ENCODE peak calls at places on chromosome 15, in six cellular contexts. Z is transverse colon, R is thyroid gland, S is IMR-90, M is HCT116, B is endothelial cell of umbilical vein. U is an unnamed sample. For H3K4me1, the result is how much of the 10 kb centered on the place peaks cover.

GRCh38 chr15:90075420-90076289 is 26.6 kb downstream of the IDH2 start:
- DNase-seq in Z (peak), R (peak), S (no peak), M (peak), B (no peak), U (peak)

GRCh38 chr15:32923176-32923575 is 205.4 kb downstream of the GREM1 start:
- DNase-seq in Z (no peak), R (no peak), S (no peak), M (no peak), B (no peak), U (no peak)

GRCh38 chr15:59339252-59339672 is 33.4 kb downstream of the MYO1E start:
- DNase-seq in Z (no peak), R (no peak), S (no peak), M (no peak), B (no peak), U (no peak)

GRCh38 chr15:65964792-65965433 is 95.6 kb downstream of the RAB11A start:
- DNase-seq in Z (no peak), R (no peak), S (no peak), M (no peak), B (no peak), U (no peak)

GRCh38 chr15:31372635-31373091 is 46.0 kb downstream of the KLF13 start:
- DNase-seq in Z (no peak), R (peak), S (peak), M (no peak), B (no peak), U (peak)

GRCh38 chr15:93152951-93153350 is 63.9 kb upstream of the RGMA start:
- DNase-seq in Z (peak), R (peak), S (no peak), M (no peak), B (no peak), U (peak)

GRCh38 chr15:31016446-31016915 is 25.1 kb upstream of the MTMR10 start:
- DNase-seq in Z (no peak), R (no peak), S (peak), M (no peak), B (peak), U (no peak)

GRCh38 chr15:88612186-88612796 is 8.8 kb upstream of the AEN start:
- DNase-seq in Z (no peak), R (no peak), S (no peak), M (no peak), B (no peak), U (no peak)

GRCh38 chr15:40747685-40748631 is 7.1 kb downstream of the RMDN3 start:
- DNase-seq in Z (no peak), R (no peak), S (no peak), M (no peak), B (no peak), U (no peak)

GRCh38 chr15:53490341-53490740 is 269.1 kb downstream of the WDR72 start:
- DNase-seq in Z (no peak), R (no peak), S (no peak), M (no peak), B (no peak), U (no peak)

GRCh38 chr15:25705430-25706115 is 157.6 kb downstream of the ATP10A start:
- DNase-seq in Z (no peak), R (no peak), S (peak), M (no peak), B (no peak), U (no peak)

GRCh38 chr15:25701716-25702465 is 161.2 kb downstream of the ATP10A start:
- DNase-seq in Z (no peak), R (no peak), S (peak), M (no peak), B (no peak), U (peak)

GRCh38 chr15:25700916-25701315 is 162.2 kb downstream of the ATP10A start:
- DNase-seq in Z (no peak), R (no peak), S (no peak), M (no peak), B (no peak), U (no peak)

GRCh38 chr15:25706176-25706970 is 156.8 kb downstream of the ATP10A start:
- DNase-seq in Z (no peak), R (no peak), S (no peak), M (no peak), B (no peak), U (no peak)

GRCh38 chr15:25703726-25704125 is 159.4 kb downstream of the ATP10A start:
- DNase-seq in Z (no peak), R (no peak), S (no peak), M (no peak), B (no peak), U (no peak)
- H3K4me1 ChIP-seq in Z (under half), R (under half), S (under half), M (under half), B (under half), U (under half)

GRCh38 chr15:54580643-54581042 is 602.4 kb downstream of the UNC13C start:
- DNase-seq in Z (no peak), R (no peak), S (no peak), M (no peak), B (no peak), U (no peak)

GRCh38 chr15:54579855-54580254 is 601.6 kb downstream of the UNC13C start:
- DNase-seq in Z (no peak), R (no peak), S (no peak), M (no peak), B (no peak), U (no peak)

GRCh38 chr15:54585063-54585462 is 606.8 kb downstream of the UNC13C start:
- DNase-seq in Z (no peak), R (no peak), S (no peak), M (no peak), B (no peak), U (no peak)

GRCh38 chr15:54582863-54583643 is 604.8 kb downstream of the UNC13C start:
- DNase-seq in Z (no peak), R (no peak), S (no peak), M (no peak), B (no peak), U (no peak)
- TF ChIP-seq CTCF in Z (no peak), R (no peak), S (no peak), M (no peak), B (no peak), U (no peak)

GRCh38 chr15:44753345-44753744 is 17.0 kb downstream of the TRIM69 start:
- DNase-seq in Z (no peak), R (no peak), S (no peak), M (no peak), B (no peak), U (no peak)
- TF ChIP-seq POLR2A in Z (no peak), R (no peak), S (no peak), M (no peak), B (no peak), U (no peak)

DNA sequence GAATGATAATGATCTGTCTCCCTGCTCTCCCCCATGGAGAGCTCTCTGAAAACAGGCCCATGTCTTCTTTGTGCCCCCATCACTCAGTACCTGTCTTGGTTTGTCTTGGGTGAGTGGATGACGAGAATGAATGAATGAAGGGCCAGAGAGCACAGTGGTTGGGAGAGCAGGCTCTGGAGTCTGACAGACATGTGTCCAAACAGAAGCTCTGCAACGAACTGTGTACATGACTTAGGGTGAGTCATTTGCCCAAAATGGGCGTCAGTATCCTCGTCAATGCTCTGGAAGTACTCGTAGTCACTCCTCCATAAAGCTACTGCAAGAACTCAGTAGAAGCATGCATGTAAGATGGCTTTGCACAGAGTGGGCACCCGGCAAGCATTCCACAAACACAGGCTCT is 170.2 kb upstream of the TLE3 start:
- DNase-seq in Z (no peak), R (no peak), S (peak), M (no peak), B (no peak), U (no peak)
- H3K4me1 ChIP-seq in Z (half or more), R (half or more), S (under half), M (under half), B (under half), U (under half)

GRCh38 chr15:84748274-84749110 is at the start of gene ZNF592:
- DNase-seq in Z (peak), R (peak), S (peak), M (no peak), B (peak), U (peak)
- TF ChIP-seq CTCF in Z (no peak), R (peak), S (peak), M (no peak), B (no peak), U (peak)

GRCh38 chr15:56918907-56919707 is 663 bp downstream of the TCF12 start:
- DNase-seq in Z (peak), R (peak), S (peak), M (no peak), B (peak), U (peak)

GRCh38 chr15:56918046-56918906 is at the start of gene TCF12:
- DNase-seq in Z (peak), R (peak), S (peak), M (peak), B (peak), U (peak)

GRCh38 chr15:56916825-56917477 is 1.5 kb upstream of the TCF12 start:
- DNase-seq in Z (no peak), R (no peak), S (no peak), M (no peak), B (no peak), U (peak)

GRCh38 chr15:56917652-56918045 is 795 bp upstream of the TCF12 start:
- DNase-seq in Z (no peak), R (no peak), S (no peak), M (no peak), B (no peak), U (no peak)

DNA sequence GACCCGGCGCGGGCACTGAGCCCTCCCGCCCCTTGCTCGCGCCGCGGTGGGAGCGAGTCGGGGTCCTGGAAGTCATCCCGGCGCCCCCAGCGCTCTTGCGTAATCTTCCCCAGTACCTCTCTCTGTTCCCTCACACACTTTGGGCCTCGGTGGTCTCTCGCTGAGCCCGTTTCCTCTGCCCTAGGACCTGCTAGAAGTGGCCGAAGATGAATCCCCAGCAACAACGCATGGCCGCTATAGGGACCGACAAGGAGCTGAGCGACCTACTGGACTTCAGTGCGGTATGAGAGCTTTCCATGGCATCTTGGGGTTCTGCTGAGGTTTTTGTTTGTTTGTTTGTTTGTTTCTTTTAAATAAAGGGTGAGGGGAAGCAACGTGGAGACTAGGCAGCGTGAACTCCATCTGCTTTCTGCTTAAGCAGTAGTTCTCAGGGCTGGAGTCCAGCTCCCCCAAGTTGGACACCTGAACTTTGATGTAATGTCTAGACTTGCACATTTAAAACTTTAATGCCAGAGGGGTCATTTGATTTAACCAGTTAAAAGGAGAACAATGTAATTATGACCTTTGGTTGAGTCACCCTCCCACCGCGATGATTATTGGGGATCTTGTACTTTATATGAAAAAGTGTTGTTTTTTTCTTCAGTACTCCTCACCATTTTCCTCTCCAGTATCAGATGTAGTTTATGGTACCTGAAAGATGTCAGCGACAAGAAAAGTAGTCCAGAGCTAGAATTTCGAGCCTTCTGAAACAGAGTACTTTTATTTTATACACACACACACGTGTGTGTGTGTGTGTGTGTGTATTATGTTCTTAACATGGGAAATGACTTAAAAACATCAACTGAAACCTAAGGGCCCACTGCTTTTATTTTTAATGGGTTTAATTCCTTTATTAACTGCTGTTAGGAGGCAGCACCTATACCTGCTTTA is 1.5 kb downstream of the TCF12 start:
- DNase-seq in Z (peak), R (peak), S (peak), M (no peak), B (peak), U (peak)
- TF ChIP-seq POLR2A in Z (no peak), R (no peak), S (no peak), M (no peak), B (no peak), U (no peak)

GRCh38 chr15:81316267-81316666 is 7.7 kb downstream of the STARD5 start:
- DNase-seq in Z (no peak), R (no peak), S (no peak), M (no peak), B (no peak), U (no peak)
- H3K4me1 ChIP-seq in Z (under half), R (under half), S (under half), M (under half), B (under half), U (under half)

GRCh38 chr15:47983533-47983932 is 137.3 kb upstream of the SLC24A5 start:
- DNase-seq in Z (no peak), R (no peak), S (no peak), M (no peak), B (no peak), U (no peak)
- TF ChIP-seq CTCF in Z (no peak), R (no peak), S (no peak), M (no peak), B (no peak), U (no peak)

GRCh38 chr15:77025066-77025435 is 30.1 kb downstream of the PSTPIP1 start:
- DNase-seq in Z (no peak), R (no peak), S (no peak), M (no peak), B (no peak), U (no peak)

GRCh38 chr15:77022646-77023575 is 28.0 kb downstream of the PSTPIP1 start:
- DNase-seq in Z (no peak), R (no peak), S (no peak), M (no peak), B (no peak), U (peak)

GRCh38 chr15:77025471-77025901 is 30.6 kb downstream of the PSTPIP1 start:
- DNase-seq in Z (no peak), R (no peak), S (no peak), M (no peak), B (no peak), U (peak)

GRCh38 chr15:77024273-77025065 is 29.5 kb downstream of the PSTPIP1 start:
- DNase-seq in Z (peak), R (peak), S (peak), M (no peak), B (peak), U (peak)

GRCh38 chr15:77023576-77024272 is 28.8 kb downstream of the PSTPIP1 start:
- DNase-seq in Z (no peak), R (no peak), S (no peak), M (no peak), B (no peak), U (no peak)
- TF ChIP-seq POLR2A in Z (no peak), R (no peak), S (no peak), M (no peak), B (no peak), U (no peak)

DNA sequence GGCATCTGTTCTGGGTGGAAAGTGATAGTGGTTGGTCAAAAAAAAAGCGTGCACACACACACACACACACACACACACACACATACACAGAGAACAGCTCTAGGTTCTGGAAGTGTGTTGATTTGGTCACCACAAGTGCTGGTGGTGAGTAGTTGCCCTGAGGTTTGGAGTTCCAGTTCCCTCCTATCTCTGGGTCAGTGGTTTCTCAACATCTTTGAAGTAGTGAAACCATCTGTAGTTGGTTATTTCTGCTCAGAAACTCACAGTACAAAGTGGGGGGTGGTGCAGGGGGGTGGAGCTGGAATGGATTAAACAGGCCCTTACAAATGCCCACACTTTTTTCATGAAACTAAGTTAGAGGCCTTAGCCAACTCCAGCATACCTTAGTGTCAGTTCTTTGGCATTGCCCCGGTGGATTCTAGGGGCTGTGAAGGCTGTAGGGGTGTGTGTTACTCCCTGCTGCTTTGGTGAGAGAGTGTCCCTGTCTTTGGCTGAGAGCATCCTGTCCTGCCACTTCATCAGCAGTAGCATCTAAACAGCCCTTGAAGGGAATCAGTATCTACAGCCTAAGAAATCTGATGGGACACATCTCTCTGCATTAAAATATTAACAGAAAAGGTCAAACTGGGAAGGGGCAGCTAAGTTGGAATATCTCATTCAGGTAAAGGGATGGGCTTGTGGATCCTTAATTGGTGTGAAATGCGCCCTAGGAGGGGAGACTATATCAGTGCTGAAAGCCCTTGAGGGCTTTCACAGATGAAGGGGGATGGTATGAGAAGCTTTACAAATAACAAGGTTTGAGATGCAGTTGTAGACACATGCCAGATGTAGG is 20.6 kb downstream of the SMAD3 start:
- DNase-seq in Z (no peak), R (peak), S (peak), M (no peak), B (no peak), U (peak)
- H3K4me1 ChIP-seq in Z (half or more), R (half or more), S (half or more), M (half or more), B (half or more), U (half or more)

U was measured in body of pancreas.